ENCODE peak calls at places on chromosome 12, in nine cellular contexts. Y is GM13977; M is NCI-H2081; F is CD4-positive, alpha-beta T cell; U is mesothelial cell of epicardium; L is DMS 273 treated with DMSO at 0.1 percent for 48 hours; E is T-helper 2 cell; G is BE2C; P is Daoy. O is an unnamed sample.

GRCh38 chr12:101779626-101780025 is 40.4 kb upstream of the SYCP3 start:
- DNase-seq in U (no peak), M (no peak), Y (no peak), L (no peak), G (no peak), F (no peak), P (no peak), E (no peak), O (no peak)

GRCh38 chr12:26195250-26195640 is at the start of gene SSPN:
- DNase-seq in P (peak), G (peak), U (peak), E (no peak), Y (no peak), M (peak), F (no peak), L (no peak), O (peak)

GRCh38 chr12:94289551-94290312 is 141.4 kb downstream of the PLXNC1 start:
- DNase-seq in E (no peak), U (no peak), Y (no peak), F (no peak), G (no peak), M (no peak), L (no peak), P (peak), O (peak)

GRCh38 chr12:51705450-51705849 is 114.4 kb downstream of the SCN8A start:
- DNase-seq in P (no peak), U (no peak), L (no peak), G (no peak), E (no peak), Y (no peak), F (no peak), M (no peak), O (no peak)

GRCh38 chr12:53048780-53049401 is 974 bp upstream of the TNS2 start:
- DNase-seq in U (peak), G (no peak), L (no peak), E (no peak), F (no peak), P (peak), Y (no peak), M (no peak), O (peak)

GRCh38 chr12:2677142-2677880 is 117.5 kb upstream of the FKBP4 start:
- DNase-seq in P (no peak), G (no peak), Y (no peak), U (peak), F (no peak), L (no peak), E (no peak), M (no peak), O (peak)

GRCh38 chr12:90512518-90512917 is 442.5 kb downstream of the CCER1 start:
- DNase-seq in F (no peak), P (no peak), M (no peak), G (no peak), U (no peak), E (no peak), Y (no peak), L (no peak), O (no peak)

GRCh38 chr12:39623919-39624318 is 4.3 kb upstream of the ABCD2 start:
- DNase-seq in U (no peak), F (no peak), Y (peak), L (no peak), M (no peak), P (no peak), G (no peak), E (no peak), O (no peak)

GRCh38 chr12:77943466-77943865 is 112.8 kb downstream of the NAV3 start:
- DNase-seq in E (no peak), P (peak), L (no peak), G (no peak), U (no peak), M (no peak), F (no peak), Y (no peak), O (no peak)

GRCh38 chr12:126107659-126108058 is 1042.4 kb downstream of the AACS start:
- DNase-seq in G (no peak), F (no peak), E (no peak), P (no peak), Y (no peak), L (no peak), M (no peak), U (no peak), O (no peak)

GRCh38 chr12:48263617-48264016 is 60.5 kb upstream of the OR10AD1 start:
- DNase-seq in G (no peak), F (no peak), Y (no peak), P (no peak), L (no peak), E (no peak), M (no peak), U (no peak), O (no peak)

GRCh38 chr12:114799574-114800487 is 115.9 kb upstream of the TBX3 start:
- DNase-seq in P (peak), M (no peak), L (no peak), Y (no peak), F (no peak), G (peak), E (no peak), U (no peak), O (peak)

GRCh38 chr12:88562151-88562550 is 18.1 kb downstream of the KITLG start:
- DNase-seq in F (no peak), U (no peak), L (no peak), P (no peak), G (no peak), E (no peak), M (no peak), Y (no peak), O (no peak)

GRCh38 chr12:103729499-103729898 is 111.5 kb downstream of the NT5DC3 start:
- DNase-seq in M (no peak), U (no peak), G (no peak), Y (no peak), L (no peak), P (no peak), F (no peak), E (no peak), O (no peak)

GRCh38 chr12:123063535-123063934 is 83.1 kb downstream of the ARL6IP4 start:
- DNase-seq in P (no peak), M (no peak), Y (no peak), G (peak), F (no peak), L (no peak), E (no peak), U (no peak), O (peak)

GRCh38 chr12:14689996-14690395 is 6.4 kb downstream of the GUCY2C start:
- DNase-seq in E (no peak), G (no peak), L (no peak), Y (no peak), M (no peak), U (no peak), P (no peak), F (no peak), O (no peak)

GRCh38 chr12:42985506-42985905 is 396.0 kb upstream of the PRICKLE1 start:
- DNase-seq in E (no peak), M (no peak), Y (no peak), P (no peak), L (no peak), U (no peak), G (no peak), F (no peak), O (peak)

O was measured in islet precursor cell.